ENCODE peak calls at places on chromosomes 11 and 22, in nine cellular contexts. One of them, this sample, is unnamed.

GRCh38 chr11:33040862-33041453 is 1.6 kb downstream of the TCP11L1 start:
- DNase-seq in A172: no peak
- DNase-seq in lower leg skin: no peak
- DNase-seq in NCI-H2227 treated with DMSO at 0.1 percent for 48 hours: no peak
- DNase-seq in mucosa of descending colon: no peak
- DNase-seq in astrocyte of the spinal cord: no peak
- DNase-seq in aorta: no peak
- DNase-seq in activated T-cell treated with anti-CD3 and anti-CD28 coated beads for 1 hour: no peak
- DNase-seq in kidney: no peak
- DNase-seq in this sample: no peak

GRCh38 chr11:11155962-11156815 is 196.9 kb downstream of the CSNK2A3 start:
- DNase-seq in astrocyte of the spinal cord: no peak
- DNase-seq in mucosa of descending colon: no peak
- DNase-seq in A172: no peak
- DNase-seq in lower leg skin: no peak
- DNase-seq in kidney: no peak
- DNase-seq in NCI-H2227 treated with DMSO at 0.1 percent for 48 hours: no peak
- DNase-seq in aorta: peak
- DNase-seq in activated T-cell treated with anti-CD3 and anti-CD28 coated beads for 1 hour: peak
- DNase-seq in this sample: peak

GRCh38 chr11:46402957-46403902 is 11.7 kb upstream of the CHRM4 start:
- DNase-seq in lower leg skin: no peak
- DNase-seq in aorta: peak
- DNase-seq in NCI-H2227 treated with DMSO at 0.1 percent for 48 hours: no peak
- DNase-seq in astrocyte of the spinal cord: no peak
- DNase-seq in mucosa of descending colon: no peak
- DNase-seq in kidney: peak
- DNase-seq in A172: no peak
- DNase-seq in activated T-cell treated with anti-CD3 and anti-CD28 coated beads for 1 hour: no peak
- DNase-seq in this sample: no peak

GRCh38 chr11:30585892-30586250 is 282 bp downstream of the MPPED2 start:
- DNase-seq in activated T-cell treated with anti-CD3 and anti-CD28 coated beads for 1 hour: no peak
- DNase-seq in aorta: peak
- DNase-seq in kidney: peak
- DNase-seq in astrocyte of the spinal cord: no peak
- DNase-seq in A172: no peak
- DNase-seq in mucosa of descending colon: no peak
- DNase-seq in lower leg skin: peak
- DNase-seq in NCI-H2227 treated with DMSO at 0.1 percent for 48 hours: no peak
- DNase-seq in this sample: no peak

GRCh38 chr11:14414470-14415461 is 55.8 kb upstream of the RRAS2 start:
- DNase-seq in kidney: no peak
- DNase-seq in mucosa of descending colon: peak
- DNase-seq in aorta: no peak
- DNase-seq in activated T-cell treated with anti-CD3 and anti-CD28 coated beads for 1 hour: peak
- DNase-seq in NCI-H2227 treated with DMSO at 0.1 percent for 48 hours: no peak
- DNase-seq in lower leg skin: no peak
- DNase-seq in A172: peak
- DNase-seq in astrocyte of the spinal cord: no peak
- DNase-seq in this sample: peak

GRCh38 chr22:38657248-38657909 is 941 bp downstream of the CBY1 start:
- DNase-seq in aorta: no peak
- DNase-seq in mucosa of descending colon: peak
- DNase-seq in lower leg skin: no peak
- DNase-seq in NCI-H2227 treated with DMSO at 0.1 percent for 48 hours: no peak
- DNase-seq in astrocyte of the spinal cord: peak
- DNase-seq in A172: no peak
- DNase-seq in activated T-cell treated with anti-CD3 and anti-CD28 coated beads for 1 hour: peak
- DNase-seq in kidney: no peak
- DNase-seq in this sample: peak

GRCh38 chr11:100004541-100004940 is 682.5 kb upstream of the ARHGAP42 start:
- DNase-seq in kidney: no peak
- DNase-seq in A172: peak
- DNase-seq in lower leg skin: no peak
- DNase-seq in astrocyte of the spinal cord: no peak
- DNase-seq in mucosa of descending colon: no peak
- DNase-seq in NCI-H2227 treated with DMSO at 0.1 percent for 48 hours: no peak
- DNase-seq in aorta: no peak
- DNase-seq in activated T-cell treated with anti-CD3 and anti-CD28 coated beads for 1 hour: no peak
- DNase-seq in this sample: no peak

GRCh38 chr11:121578216-121579063 is 125.7 kb upstream of the SORL1-AS1 start:
- DNase-seq in astrocyte of the spinal cord: peak
- DNase-seq in A172: peak
- DNase-seq in activated T-cell treated with anti-CD3 and anti-CD28 coated beads for 1 hour: no peak
- DNase-seq in kidney: no peak
- DNase-seq in NCI-H2227 treated with DMSO at 0.1 percent for 48 hours: peak
- DNase-seq in lower leg skin: no peak
- DNase-seq in aorta: no peak
- DNase-seq in mucosa of descending colon: no peak
- DNase-seq in this sample: no peak

GRCh38 chr22:30285846-30286200 is 3.5 kb downstream of the CASTOR1 start:
- DNase-seq in lower leg skin: no peak
- DNase-seq in NCI-H2227 treated with DMSO at 0.1 percent for 48 hours: no peak
- DNase-seq in kidney: no peak
- DNase-seq in astrocyte of the spinal cord: no peak
- DNase-seq in activated T-cell treated with anti-CD3 and anti-CD28 coated beads for 1 hour: no peak
- DNase-seq in A172: no peak
- DNase-seq in mucosa of descending colon: no peak
- DNase-seq in aorta: no peak
- DNase-seq in this sample: no peak

GRCh38 chr11:45155058-45155551 is 8.7 kb downstream of the PRDM11 start:
- DNase-seq in kidney: no peak
- DNase-seq in NCI-H2227 treated with DMSO at 0.1 percent for 48 hours: no peak
- DNase-seq in A172: no peak
- DNase-seq in mucosa of descending colon: no peak
- DNase-seq in aorta: peak
- DNase-seq in astrocyte of the spinal cord: no peak
- DNase-seq in lower leg skin: peak
- DNase-seq in activated T-cell treated with anti-CD3 and anti-CD28 coated beads for 1 hour: no peak
- DNase-seq in this sample: no peak

GRCh38 chr11:94678236-94678635 is 89.9 kb upstream of the AMOTL1 start:
- DNase-seq in activated T-cell treated with anti-CD3 and anti-CD28 coated beads for 1 hour: no peak
- DNase-seq in lower leg skin: no peak
- DNase-seq in kidney: no peak
- DNase-seq in A172: no peak
- DNase-seq in mucosa of descending colon: no peak
- DNase-seq in astrocyte of the spinal cord: no peak
- DNase-seq in aorta: no peak
- DNase-seq in NCI-H2227 treated with DMSO at 0.1 percent for 48 hours: no peak
- DNase-seq in this sample: no peak

GRCh38 chr11:9039194-9039593 is 35.4 kb upstream of the NRIP3 start:
- DNase-seq in A172: peak
- DNase-seq in astrocyte of the spinal cord: peak
- DNase-seq in activated T-cell treated with anti-CD3 and anti-CD28 coated beads for 1 hour: no peak
- DNase-seq in lower leg skin: no peak
- DNase-seq in aorta: no peak
- DNase-seq in NCI-H2227 treated with DMSO at 0.1 percent for 48 hours: no peak
- DNase-seq in kidney: no peak
- DNase-seq in mucosa of descending colon: no peak
- DNase-seq in this sample: peak

GRCh38 chr11:93549986-93550385 is 6.8 kb upstream of the SMCO4 start:
- DNase-seq in lower leg skin: no peak
- DNase-seq in NCI-H2227 treated with DMSO at 0.1 percent for 48 hours: no peak
- DNase-seq in A172: no peak
- DNase-seq in kidney: no peak
- DNase-seq in mucosa of descending colon: no peak
- DNase-seq in astrocyte of the spinal cord: no peak
- DNase-seq in aorta: no peak
- DNase-seq in activated T-cell treated with anti-CD3 and anti-CD28 coated beads for 1 hour: no peak
- DNase-seq in this sample: no peak

GRCh38 chr11:118910309-118911112 is 15.2 kb downstream of the BCL9L start:
- DNase-seq in kidney: peak
- DNase-seq in A172: peak
- DNase-seq in astrocyte of the spinal cord: peak
- DNase-seq in mucosa of descending colon: peak
- DNase-seq in lower leg skin: peak
- DNase-seq in activated T-cell treated with anti-CD3 and anti-CD28 coated beads for 1 hour: no peak
- DNase-seq in aorta: peak
- DNase-seq in NCI-H2227 treated with DMSO at 0.1 percent for 48 hours: peak
- DNase-seq in this sample: peak

GRCh38 chr22:46997311-46997970 is 235.0 kb downstream of the TBC1D22A start:
- DNase-seq in activated T-cell treated with anti-CD3 and anti-CD28 coated beads for 1 hour: no peak
- DNase-seq in kidney: no peak
- DNase-seq in mucosa of descending colon: no peak
- DNase-seq in astrocyte of the spinal cord: no peak
- DNase-seq in A172: no peak
- DNase-seq in aorta: no peak
- DNase-seq in NCI-H2227 treated with DMSO at 0.1 percent for 48 hours: no peak
- DNase-seq in lower leg skin: peak
- DNase-seq in this sample: no peak